ENCODE peak calls at places on chromosomes 16 and 17, in eight cellular contexts. One of them, this sample, is unnamed.

GRCh38 chr17:28467456-28468025 is 5.9 kb upstream of the SLC13A2 start:
- DNase-seq in non-pigmented ciliary epithelial cell: peak
- DNase-seq in Daoy: peak
- DNase-seq in GM12865: no peak
- DNase-seq in GM03348: peak
- DNase-seq in stimulated activated naive CD8-positive, alpha-beta T cell treated with anti-CD3 and anti-CD28 coated beads, Interleukin-15, amount 100 ng/mL, for 72 hours: no peak
- DNase-seq in activated CD4-positive, alpha-beta T cell treated with anti-CD3 and anti-CD28 coated beads, Interleukin-2, amount 50 U/mL, for 1 hour: no peak
- DNase-seq in SHP77: no peak
- DNase-seq in this sample: no peak

GRCh38 chr17:8401107-8401506 is 3.5 kb upstream of the RNF222 start:
- DNase-seq in non-pigmented ciliary epithelial cell: no peak
- DNase-seq in Daoy: no peak
- DNase-seq in GM12865: no peak
- DNase-seq in GM03348: no peak
- DNase-seq in stimulated activated naive CD8-positive, alpha-beta T cell treated with anti-CD3 and anti-CD28 coated beads, Interleukin-15, amount 100 ng/mL, for 72 hours: no peak
- DNase-seq in activated CD4-positive, alpha-beta T cell treated with anti-CD3 and anti-CD28 coated beads, Interleukin-2, amount 50 U/mL, for 1 hour: no peak
- DNase-seq in SHP77: no peak
- DNase-seq in this sample: no peak

GRCh38 chr17:35368086-35368824 is 5.2 kb downstream of the SLFN11 start:
- DNase-seq in non-pigmented ciliary epithelial cell: no peak
- DNase-seq in Daoy: no peak
- DNase-seq in GM12865: peak
- DNase-seq in GM03348: no peak
- DNase-seq in stimulated activated naive CD8-positive, alpha-beta T cell treated with anti-CD3 and anti-CD28 coated beads, Interleukin-15, amount 100 ng/mL, for 72 hours: no peak
- DNase-seq in activated CD4-positive, alpha-beta T cell treated with anti-CD3 and anti-CD28 coated beads, Interleukin-2, amount 50 U/mL, for 1 hour: no peak
- DNase-seq in SHP77: no peak
- DNase-seq in this sample: no peak

GRCh38 chr16:79885320-79885719 is 284.8 kb upstream of the MAF start:
- DNase-seq in non-pigmented ciliary epithelial cell: no peak
- DNase-seq in Daoy: no peak
- DNase-seq in GM12865: no peak
- DNase-seq in GM03348: no peak
- DNase-seq in stimulated activated naive CD8-positive, alpha-beta T cell treated with anti-CD3 and anti-CD28 coated beads, Interleukin-15, amount 100 ng/mL, for 72 hours: no peak
- DNase-seq in activated CD4-positive, alpha-beta T cell treated with anti-CD3 and anti-CD28 coated beads, Interleukin-2, amount 50 U/mL, for 1 hour: no peak
- DNase-seq in SHP77: no peak
- DNase-seq in this sample: no peak

GRCh38 chr17:72299092-72299491 is 178.3 kb downstream of the SOX9 start:
- DNase-seq in non-pigmented ciliary epithelial cell: no peak
- DNase-seq in Daoy: no peak
- DNase-seq in GM12865: no peak
- DNase-seq in GM03348: no peak
- DNase-seq in stimulated activated naive CD8-positive, alpha-beta T cell treated with anti-CD3 and anti-CD28 coated beads, Interleukin-15, amount 100 ng/mL, for 72 hours: no peak
- DNase-seq in activated CD4-positive, alpha-beta T cell treated with anti-CD3 and anti-CD28 coated beads, Interleukin-2, amount 50 U/mL, for 1 hour: no peak
- DNase-seq in SHP77: no peak
- DNase-seq in this sample: no peak

GRCh38 chr17:49728425-49728824 is 20.7 kb upstream of the SLC35B1 start:
- DNase-seq in non-pigmented ciliary epithelial cell: no peak
- DNase-seq in Daoy: no peak
- DNase-seq in GM12865: no peak
- DNase-seq in GM03348: no peak
- DNase-seq in stimulated activated naive CD8-positive, alpha-beta T cell treated with anti-CD3 and anti-CD28 coated beads, Interleukin-15, amount 100 ng/mL, for 72 hours: no peak
- DNase-seq in activated CD4-positive, alpha-beta T cell treated with anti-CD3 and anti-CD28 coated beads, Interleukin-2, amount 50 U/mL, for 1 hour: no peak
- DNase-seq in SHP77: no peak
- DNase-seq in this sample: no peak

GRCh38 chr17:21283482-21284318 is 811 bp upstream of the MAP2K3 start:
- DNase-seq in non-pigmented ciliary epithelial cell: no peak
- DNase-seq in Daoy: no peak
- DNase-seq in GM12865: no peak
- DNase-seq in GM03348: no peak
- DNase-seq in stimulated activated naive CD8-positive, alpha-beta T cell treated with anti-CD3 and anti-CD28 coated beads, Interleukin-15, amount 100 ng/mL, for 72 hours: no peak
- DNase-seq in activated CD4-positive, alpha-beta T cell treated with anti-CD3 and anti-CD28 coated beads, Interleukin-2, amount 50 U/mL, for 1 hour: no peak
- DNase-seq in SHP77: peak
- DNase-seq in this sample: peak

GRCh38 chr16:85490971-85491771 is 122.0 kb upstream of the GSE1 start:
- DNase-seq in non-pigmented ciliary epithelial cell: no peak
- DNase-seq in Daoy: no peak
- DNase-seq in GM12865: peak
- DNase-seq in GM03348: no peak
- DNase-seq in stimulated activated naive CD8-positive, alpha-beta T cell treated with anti-CD3 and anti-CD28 coated beads, Interleukin-15, amount 100 ng/mL, for 72 hours: peak
- DNase-seq in activated CD4-positive, alpha-beta T cell treated with anti-CD3 and anti-CD28 coated beads, Interleukin-2, amount 50 U/mL, for 1 hour: peak
- DNase-seq in SHP77: no peak
- DNase-seq in this sample: no peak

GRCh38 chr17:74525781-74526288 is 5.4 kb downstream of the CD300LB start:
- DNase-seq in non-pigmented ciliary epithelial cell: no peak
- DNase-seq in Daoy: no peak
- DNase-seq in GM12865: no peak
- DNase-seq in GM03348: no peak
- DNase-seq in stimulated activated naive CD8-positive, alpha-beta T cell treated with anti-CD3 and anti-CD28 coated beads, Interleukin-15, amount 100 ng/mL, for 72 hours: no peak
- DNase-seq in activated CD4-positive, alpha-beta T cell treated with anti-CD3 and anti-CD28 coated beads, Interleukin-2, amount 50 U/mL, for 1 hour: no peak
- DNase-seq in SHP77: no peak
- DNase-seq in this sample: no peak

GRCh38 chr16:68374961-68375660 is 64.3 kb downstream of the PRMT7 start:
- DNase-seq in non-pigmented ciliary epithelial cell: no peak
- DNase-seq in Daoy: no peak
- DNase-seq in GM12865: no peak
- DNase-seq in GM03348: no peak
- DNase-seq in stimulated activated naive CD8-positive, alpha-beta T cell treated with anti-CD3 and anti-CD28 coated beads, Interleukin-15, amount 100 ng/mL, for 72 hours: no peak
- DNase-seq in activated CD4-positive, alpha-beta T cell treated with anti-CD3 and anti-CD28 coated beads, Interleukin-2, amount 50 U/mL, for 1 hour: no peak
- DNase-seq in SHP77: no peak
- DNase-seq in this sample: no peak

GRCh38 chr17:51298508-51299371 is 38.4 kb downstream of the UTP18 start:
- DNase-seq in non-pigmented ciliary epithelial cell: peak
- DNase-seq in Daoy: peak
- DNase-seq in GM12865: peak
- DNase-seq in GM03348: peak
- DNase-seq in stimulated activated naive CD8-positive, alpha-beta T cell treated with anti-CD3 and anti-CD28 coated beads, Interleukin-15, amount 100 ng/mL, for 72 hours: no peak
- DNase-seq in activated CD4-positive, alpha-beta T cell treated with anti-CD3 and anti-CD28 coated beads, Interleukin-2, amount 50 U/mL, for 1 hour: no peak
- DNase-seq in SHP77: peak
- DNase-seq in this sample: no peak

GRCh38 chr17:71975331-71975801 is 145.5 kb upstream of the SOX9 start:
- DNase-seq in non-pigmented ciliary epithelial cell: no peak
- DNase-seq in Daoy: peak
- DNase-seq in GM12865: no peak
- DNase-seq in GM03348: peak
- DNase-seq in stimulated activated naive CD8-positive, alpha-beta T cell treated with anti-CD3 and anti-CD28 coated beads, Interleukin-15, amount 100 ng/mL, for 72 hours: no peak
- DNase-seq in activated CD4-positive, alpha-beta T cell treated with anti-CD3 and anti-CD28 coated beads, Interleukin-2, amount 50 U/mL, for 1 hour: no peak
- DNase-seq in SHP77: no peak
- DNase-seq in this sample: peak

GRCh38 chr17:1186923-1187771 is 7.4 kb upstream of the ABR start:
- DNase-seq in non-pigmented ciliary epithelial cell: no peak
- DNase-seq in Daoy: peak
- DNase-seq in GM12865: peak
- DNase-seq in GM03348: peak
- DNase-seq in stimulated activated naive CD8-positive, alpha-beta T cell treated with anti-CD3 and anti-CD28 coated beads, Interleukin-15, amount 100 ng/mL, for 72 hours: peak
- DNase-seq in activated CD4-positive, alpha-beta T cell treated with anti-CD3 and anti-CD28 coated beads, Interleukin-2, amount 50 U/mL, for 1 hour: peak
- DNase-seq in SHP77: peak
- DNase-seq in this sample: peak

GRCh38 chr17:34318474-34318873 is 761 bp upstream of the CCL8 start:
- DNase-seq in non-pigmented ciliary epithelial cell: no peak
- DNase-seq in Daoy: peak
- DNase-seq in GM12865: peak
- DNase-seq in GM03348: no peak
- DNase-seq in stimulated activated naive CD8-positive, alpha-beta T cell treated with anti-CD3 and anti-CD28 coated beads, Interleukin-15, amount 100 ng/mL, for 72 hours: no peak
- DNase-seq in activated CD4-positive, alpha-beta T cell treated with anti-CD3 and anti-CD28 coated beads, Interleukin-2, amount 50 U/mL, for 1 hour: no peak
- DNase-seq in SHP77: no peak
- DNase-seq in this sample: no peak

GRCh38 chr17:68676856-68677255 is 75.7 kb upstream of the FAM20A start:
- DNase-seq in non-pigmented ciliary epithelial cell: no peak
- DNase-seq in Daoy: no peak
- DNase-seq in GM12865: no peak
- DNase-seq in GM03348: no peak
- DNase-seq in stimulated activated naive CD8-positive, alpha-beta T cell treated with anti-CD3 and anti-CD28 coated beads, Interleukin-15, amount 100 ng/mL, for 72 hours: no peak
- DNase-seq in activated CD4-positive, alpha-beta T cell treated with anti-CD3 and anti-CD28 coated beads, Interleukin-2, amount 50 U/mL, for 1 hour: no peak
- DNase-seq in SHP77: no peak
- DNase-seq in this sample: no peak

GRCh38 chr17:2954898-2955445 is 108.4 kb downstream of the OR1D5 start:
- DNase-seq in non-pigmented ciliary epithelial cell: peak
- DNase-seq in Daoy: peak
- DNase-seq in GM12865: peak
- DNase-seq in GM03348: peak
- DNase-seq in stimulated activated naive CD8-positive, alpha-beta T cell treated with anti-CD3 and anti-CD28 coated beads, Interleukin-15, amount 100 ng/mL, for 72 hours: no peak
- DNase-seq in activated CD4-positive, alpha-beta T cell treated with anti-CD3 and anti-CD28 coated beads, Interleukin-2, amount 50 U/mL, for 1 hour: no peak
- DNase-seq in SHP77: no peak
- DNase-seq in this sample: no peak

This sample was measured in gastrocnemius medialis.